ENCODE peak calls at places on chromosome 15, in six cellular contexts. A is fibroblast of pulmonary artery; P is right atrium auricular region; G is activated naive CD4-positive, alpha-beta T cell treated with anti-CD3 and anti-CD28 coated beads for 36 hours; L is colonic mucosa; B is midbrain. U is an unnamed sample.

GRCh38 chr15:94467034-94467433 is 235.7 kb downstream of the MCTP2 start:
- DNase-seq in A (no peak), P (no peak), G (no peak), L (no peak), B (no peak), U (no peak)

GRCh38 chr15:99514306-99514705 is 51.5 kb upstream of the MEF2A start:
- DNase-seq in A (peak), P (no peak), G (peak), L (no peak), B (no peak), U (no peak)

GRCh38 chr15:101437209-101437608 is 52.3 kb downstream of the PCSK6 start:
- DNase-seq in A (no peak), P (no peak), G (no peak), L (no peak), B (peak), U (no peak)

GRCh38 chr15:33500432-33500831 is 189.7 kb downstream of the RYR3 start:
- DNase-seq in A (no peak), P (no peak), G (no peak), L (no peak), B (no peak), U (no peak)

GRCh38 chr15:73284073-73284472 is 84.7 kb downstream of the HCN4 start:
- DNase-seq in A (peak), P (no peak), G (no peak), L (no peak), B (no peak), U (no peak)

GRCh38 chr15:89917442-89918085 is 4.8 kb upstream of the ARPIN start:
- DNase-seq in A (no peak), P (no peak), G (no peak), L (peak), B (no peak), U (no peak)

GRCh38 chr15:78925956-78926743 is 18.7 kb downstream of the CTSH start:
- DNase-seq in A (no peak), P (no peak), G (no peak), L (no peak), B (no peak), U (no peak)

GRCh38 chr15:84598993-84599392 is 1.8 kb upstream of the ZSCAN2 start:
- DNase-seq in A (peak), P (no peak), G (peak), L (no peak), B (peak), U (no peak)